ENCODE peak calls at places on chromosomes 4 and X, in seven cellular contexts. J is HCT116, R is transverse colon, Y is breast epithelium, B is A549, X is uterus, V is K562. S is an unnamed sample.

GRCh38 chr4:144820115-144820514 is 174.2 kb downstream of the HHIP start:
- DNase-seq in J (no peak), R (no peak), Y (no peak), B (no peak), X (no peak), V (no peak), S (no peak)

GRCh38 chrX:154373340-154374306 is 811 bp downstream of the FLNA start:
- DNase-seq in J (peak), R (peak), Y (peak), B (peak), X (peak), V (peak), S (no peak)

GRCh38 chr4:98566491-98567008 is 91.9 kb downstream of the TSPAN5 start:
- DNase-seq in J (no peak), R (no peak), Y (no peak), B (no peak), X (no peak), V (no peak), S (no peak)

GRCh38 chr4:84965558-84966381 is 720 bp downstream of the WDFY3 start:
- DNase-seq in J (no peak), R (peak), Y (peak), B (peak), X (peak), V (peak), S (peak)

GRCh38 chrX:30971761-30972603 is 82.9 kb upstream of the TAB3 start:
- DNase-seq in J (no peak), R (peak), Y (no peak), B (peak), X (no peak), V (peak), S (no peak)

GRCh38 chr4:107709916-107710315 is 10.1 kb downstream of the PAPSS1 start:
- DNase-seq in J (no peak), R (no peak), Y (no peak), B (no peak), X (no peak), V (no peak), S (no peak)

GRCh38 chr4:123889376-123889945 is 492.9 kb downstream of the SPRY1 start:
- DNase-seq in J (no peak), R (no peak), Y (no peak), B (no peak), X (no peak), V (no peak), S (no peak)

GRCh38 chr4:36388710-36389109 is 107.3 kb downstream of the DTHD1 start:
- DNase-seq in J (no peak), R (no peak), Y (no peak), B (no peak), X (no peak), V (no peak), S (no peak)

GRCh38 chrX:18129694-18130093 is 91.0 kb downstream of the BEND2 start:
- DNase-seq in J (no peak), R (no peak), Y (no peak), B (no peak), X (no peak), V (no peak), S (no peak)

GRCh38 chr4:143417679-143418403 is 81.2 kb downstream of the GAB1 start:
- DNase-seq in J (no peak), R (no peak), Y (no peak), B (no peak), X (no peak), V (no peak), S (no peak)

GRCh38 chr4:140790765-140791164 is 34.6 kb upstream of the TBC1D9 start:
- DNase-seq in J (no peak), R (peak), Y (no peak), B (no peak), X (no peak), V (no peak), S (no peak)

GRCh38 chr4:176272799-176273198 is 3.8 kb upstream of the ASB5 start:
- DNase-seq in J (no peak), R (no peak), Y (no peak), B (no peak), X (no peak), V (no peak), S (no peak)

GRCh38 chr4:1295405-1296055 is 5.8 kb downstream of the MAEA start:
- DNase-seq in J (no peak), R (no peak), Y (no peak), B (no peak), X (no peak), V (no peak), S (peak)

GRCh38 chr4:153521995-153522799 is 56.0 kb downstream of the TMEM131L start:
- DNase-seq in J (no peak), R (no peak), Y (no peak), B (no peak), X (no peak), V (no peak), S (no peak)

GRCh38 chrX:94524867-94525266 is 850.9 kb downstream of the FAM133A start:
- DNase-seq in J (no peak), R (no peak), Y (no peak), B (no peak), X (no peak), V (peak), S (no peak)

GRCh38 chr4:88788424-88788823 is 90.8 kb upstream of the NAP1L5 start:
- DNase-seq in J (no peak), R (no peak), Y (no peak), B (no peak), X (no peak), V (no peak), S (no peak)

GRCh38 chr4:169270156-169270809 is 473 bp downstream of the SH3RF1 start:
- DNase-seq in J (no peak), R (peak), Y (peak), B (peak), X (peak), V (peak), S (peak)

GRCh38 chr4:39521253-39521908 is 5.9 kb downstream of the UGDH start:
- DNase-seq in J (no peak), R (no peak), Y (no peak), B (no peak), X (no peak), V (no peak), S (no peak)

GRCh38 chrX:53882331-53882730 is 161.9 kb downstream of the PHF8 start:
- DNase-seq in J (no peak), R (no peak), Y (no peak), B (peak), X (no peak), V (no peak), S (no peak)

GRCh38 chrX:150085881-150086280 is 147.6 kb upstream of the EOLA2 start:
- DNase-seq in J (no peak), R (no peak), Y (no peak), B (no peak), X (no peak), V (no peak), S (no peak)

GRCh38 chr4:83071116-83071515 is 36.1 kb downstream of the COPS4 start:
- DNase-seq in J (no peak), R (no peak), Y (no peak), B (no peak), X (no peak), V (no peak), S (no peak)

GRCh38 chrX:20274121-20274520 is 7.4 kb upstream of the RPS6KA3 start:
- DNase-seq in J (no peak), R (no peak), Y (no peak), B (no peak), X (no peak), V (no peak), S (no peak)

GRCh38 chr4:185726931-185727330 is 85.1 kb downstream of the SORBS2 start:
- DNase-seq in J (no peak), R (peak), Y (no peak), B (no peak), X (no peak), V (no peak), S (no peak)

GRCh38 chr4:122758033-122758432 is 25.5 kb downstream of the BBS12 start:
- DNase-seq in J (peak), R (peak), Y (no peak), B (no peak), X (no peak), V (no peak), S (no peak)

GRCh38 chrX:45771560-45772340 is 571.1 kb upstream of the DIPK2B start:
- DNase-seq in J (no peak), R (peak), Y (no peak), B (no peak), X (no peak), V (no peak), S (no peak)

GRCh38 chrX:57964975-57965374 is 54.7 kb upstream of the ZXDA start:
- DNase-seq in J (no peak), R (no peak), Y (no peak), B (no peak), X (no peak), V (no peak), S (no peak)

GRCh38 chr4:144557404-144557803 is 88.6 kb upstream of the HHIP start:
- DNase-seq in J (no peak), R (no peak), Y (no peak), B (no peak), X (no peak), V (no peak), S (no peak)

GRCh38 chr4:74094227-74094626 is 4.8 kb downstream of the CXCL2 start:
- DNase-seq in J (no peak), R (no peak), Y (no peak), B (no peak), X (no peak), V (no peak), S (no peak)

GRCh38 chrX:124232523-124233201 is 99.8 kb upstream of the TEX13D start:
- DNase-seq in J (no peak), R (no peak), Y (no peak), B (no peak), X (no peak), V (no peak), S (no peak)

GRCh38 chrX:110218591-110218990 is 99.3 kb downstream of the AMMECR1 start:
- DNase-seq in J (no peak), R (no peak), Y (no peak), B (no peak), X (no peak), V (no peak), S (no peak)

GRCh38 chr4:51906167-51906647 is 63.3 kb downstream of the DCUN1D4 start:
- DNase-seq in J (no peak), R (no peak), Y (no peak), B (no peak), X (no peak), V (no peak), S (no peak)

GRCh38 chr4:6268650-6269399 is 825 bp upstream of the WFS1 start:
- DNase-seq in J (no peak), R (no peak), Y (no peak), B (no peak), X (no peak), V (no peak), S (no peak)

GRCh38 chr4:185587444-185588161 is 52.3 kb upstream of the PDLIM3 start:
- DNase-seq in J (no peak), R (peak), Y (no peak), B (no peak), X (no peak), V (no peak), S (no peak)

GRCh38 chr4:103098331-103098730 is 1.3 kb downstream of the BDH2 start:
- DNase-seq in J (no peak), R (no peak), Y (no peak), B (no peak), X (no peak), V (no peak), S (no peak)

GRCh38 chr4:27714073-27714472 is 853.4 kb downstream of the STIM2 start:
- DNase-seq in J (no peak), R (no peak), Y (no peak), B (no peak), X (no peak), V (no peak), S (no peak)

GRCh38 chrX:118528089-118528753 is 32.6 kb downstream of the DOCK11 start:
- DNase-seq in J (no peak), R (peak), Y (no peak), B (no peak), X (no peak), V (no peak), S (no peak)

GRCh38 chr4:153651961-153652784 is 31.9 kb upstream of the TLR2 start:
- DNase-seq in J (no peak), R (no peak), Y (no peak), B (no peak), X (no peak), V (no peak), S (no peak)

GRCh38 chr4:72899214-72899613 is 170.3 kb downstream of the COX18 start:
- DNase-seq in J (no peak), R (no peak), Y (no peak), B (no peak), X (no peak), V (no peak), S (no peak)

DNA sequence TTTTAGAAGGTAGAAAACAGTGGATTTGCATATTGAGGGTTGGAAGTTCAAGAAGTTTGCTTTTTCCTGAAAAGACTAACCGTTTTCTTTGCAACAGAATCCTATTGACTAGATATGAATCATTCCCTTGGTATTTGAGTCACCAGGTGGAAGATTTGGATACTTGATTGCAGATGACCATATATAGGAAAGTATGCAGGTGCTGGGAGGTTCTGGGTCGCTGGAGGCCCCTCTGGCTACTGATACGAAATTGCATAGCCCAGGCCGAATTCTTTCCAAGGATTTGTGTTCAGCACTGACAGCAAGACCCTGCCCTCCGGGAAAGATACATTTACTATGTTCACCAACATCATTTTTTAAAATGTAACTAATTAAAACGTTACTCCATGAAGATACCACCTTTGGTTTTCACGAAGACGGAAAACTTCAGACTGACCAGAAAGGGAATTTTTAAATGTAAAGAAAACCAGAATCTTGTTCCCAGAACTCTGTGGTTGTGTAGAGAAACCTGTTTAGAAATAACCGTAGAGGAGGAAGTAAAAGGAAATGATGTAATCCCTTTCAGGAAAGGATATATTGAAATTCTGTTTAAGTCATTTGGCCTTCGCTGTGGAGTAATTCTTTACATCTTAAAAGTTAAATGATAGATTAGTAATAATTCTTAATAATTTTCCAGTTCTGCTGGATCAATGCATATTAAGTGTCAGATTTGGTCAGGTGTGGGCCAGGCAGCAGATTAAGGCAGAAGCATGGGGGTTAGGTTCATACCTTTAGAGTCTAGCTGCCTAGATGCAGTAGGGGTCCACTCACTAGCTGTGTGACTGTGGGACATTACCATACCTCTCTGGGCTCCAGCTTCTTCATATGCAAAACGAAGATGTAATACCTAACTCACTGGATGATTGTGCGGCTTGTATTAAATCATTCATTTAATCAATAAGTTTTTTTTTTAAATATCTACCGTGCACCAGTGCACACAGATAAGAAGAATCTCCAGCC is 1.1 kb downstream of the ANXA3 start:
- DNase-seq in J (peak), R (no peak), Y (peak), B (peak), X (no peak), V (no peak), S (no peak)
- TF ChIP-seq POLR2A in J (no peak), R (no peak), Y (no peak), B (no peak), X (no peak), V (no peak), S (no peak)

DNA sequence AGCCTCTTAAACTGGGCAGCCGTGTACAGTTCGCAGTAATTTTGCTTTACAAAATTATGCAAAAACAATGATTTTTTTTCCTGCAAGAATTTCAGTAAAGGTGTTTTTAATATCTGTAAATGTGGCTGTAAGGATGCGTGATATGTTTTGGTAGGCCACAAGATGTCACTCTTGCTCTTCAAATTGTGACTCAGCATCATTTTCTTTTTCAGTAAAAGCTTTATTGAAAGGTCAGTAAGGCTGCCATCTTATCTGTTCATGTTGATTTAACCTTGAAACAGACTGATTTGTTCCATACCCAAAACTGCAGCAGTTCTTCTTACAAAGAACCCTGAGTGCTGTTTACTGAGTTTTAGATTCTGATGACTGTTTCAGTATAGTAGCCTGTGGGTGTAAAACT is 39.9 kb downstream of the TXLNG start:
- DNase-seq in J (no peak), R (no peak), Y (no peak), B (peak), X (no peak), V (peak), S (no peak)
- H3K27ac ChIP-seq in J (peak), R (no peak), Y (no peak), B (peak), X (no peak), V (no peak), S (no peak)

GRCh38 chrX:40152706-40153334 is 55.1 kb upstream of the BCOR start:
- DNase-seq in J (no peak), R (peak), Y (no peak), B (peak), X (peak), V (peak), S (peak)

GRCh38 chrX:40152173-40152705 is 54.5 kb upstream of the BCOR start:
- DNase-seq in J (no peak), R (peak), Y (no peak), B (no peak), X (peak), V (peak), S (peak)

GRCh38 chrX:40154853-40155616 is 57.3 kb upstream of the BCOR start:
- DNase-seq in J (no peak), R (peak), Y (no peak), B (peak), X (peak), V (peak), S (peak)

GRCh38 chrX:40154229-40154852 is 56.6 kb upstream of the BCOR start:
- DNase-seq in J (no peak), R (no peak), Y (no peak), B (peak), X (peak), V (peak), S (peak)

DNA sequence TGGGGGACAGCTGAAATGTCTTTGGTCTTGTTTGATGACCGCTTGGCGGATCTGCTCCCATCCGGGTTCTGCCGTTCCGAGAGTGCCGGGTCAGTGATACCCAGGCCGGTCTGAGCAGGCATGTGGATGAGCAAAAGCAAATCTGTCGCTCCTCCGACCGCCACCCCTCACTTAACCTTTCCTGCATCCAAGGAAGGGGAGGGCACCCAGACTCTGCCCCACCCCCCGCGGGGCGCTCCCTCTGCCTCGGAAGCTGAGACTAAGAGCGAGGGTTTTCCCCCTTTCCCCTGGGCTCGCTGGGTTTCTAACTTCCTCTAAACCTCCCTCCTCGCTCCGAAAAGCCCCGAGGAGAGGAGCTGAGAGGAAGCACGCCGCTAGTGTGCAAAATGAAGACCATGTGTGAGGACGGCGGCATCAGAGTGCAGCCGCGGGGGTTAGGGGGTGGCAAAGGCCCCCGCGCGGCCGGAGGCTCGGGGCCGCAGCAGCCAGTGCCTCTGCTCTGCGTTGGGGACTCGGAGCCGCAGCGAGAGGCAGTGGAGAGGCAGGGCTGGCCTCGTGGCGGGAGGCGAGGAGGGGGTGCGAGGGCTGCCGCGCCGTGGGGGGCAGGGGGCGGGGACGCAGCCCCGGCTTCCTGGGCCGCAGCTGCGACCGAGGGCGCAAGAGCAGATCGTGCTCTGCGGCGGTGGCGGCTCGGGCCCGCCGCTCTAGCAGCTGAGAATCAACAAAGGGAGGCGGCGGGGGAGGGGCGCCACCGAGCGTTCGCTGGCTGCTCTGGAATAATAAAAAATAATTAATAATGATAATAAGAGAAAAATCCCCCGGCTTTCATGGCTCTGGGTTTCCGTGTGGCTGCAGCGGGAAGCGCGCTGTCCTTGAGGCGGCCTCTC is 55.8 kb upstream of the BCOR start:
- DNase-seq in J (no peak), R (peak), Y (no peak), B (peak), X (peak), V (peak), S (no peak)
- TF ChIP-seq POLR2A in J (no peak), R (no peak), Y (no peak), B (peak), X (no peak), V (peak), S (no peak)

DNA sequence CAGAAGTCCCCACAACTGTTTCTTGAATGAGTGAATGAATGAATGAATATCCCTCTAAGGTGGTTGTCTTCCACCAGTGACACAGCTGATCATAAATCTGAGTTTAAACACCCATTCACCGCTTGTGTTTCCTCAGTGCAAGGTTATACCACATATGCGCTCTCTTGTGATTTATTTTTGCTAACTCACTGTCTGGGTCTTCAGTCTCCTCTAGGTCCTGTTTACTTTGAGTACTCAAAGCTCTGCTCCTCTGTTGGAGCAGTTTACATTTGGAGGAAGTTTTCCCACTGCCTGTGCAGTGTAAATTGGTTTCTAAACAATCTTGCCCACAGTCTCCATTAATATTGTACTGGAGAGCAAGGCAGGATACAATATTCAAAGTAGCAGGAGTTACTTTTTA is 212.7 kb upstream of the JADE1 start:
- DNase-seq in J (no peak), R (no peak), Y (no peak), B (no peak), X (no peak), V (no peak), S (no peak)
- H3K27ac ChIP-seq in J (no peak), R (no peak), Y (no peak), B (peak), X (no peak), V (no peak), S (no peak)

GRCh38 chr4:119025916-119026661 is 109.5 kb upstream of the MYOZ2 start:
- DNase-seq in J (peak), R (peak), Y (peak), B (peak), X (peak), V (no peak), S (no peak)

GRCh38 chr4:119025440-119025839 is 110.2 kb upstream of the MYOZ2 start:
- DNase-seq in J (peak), R (peak), Y (peak), B (no peak), X (peak), V (no peak), S (no peak)

GRCh38 chr4:119027815-119028214 is 107.8 kb upstream of the MYOZ2 start:
- DNase-seq in J (no peak), R (no peak), Y (no peak), B (no peak), X (no peak), V (no peak), S (no peak)

GRCh38 chr4:119028296-119028695 is 107.3 kb upstream of the MYOZ2 start:
- DNase-seq in J (no peak), R (no peak), Y (no peak), B (no peak), X (no peak), V (no peak), S (no peak)

GRCh38 chr4:119026662-119027444 is 108.8 kb upstream of the MYOZ2 start:
- DNase-seq in J (no peak), R (peak), Y (no peak), B (peak), X (peak), V (no peak), S (no peak)
- TF ChIP-seq POLR2A in J (no peak), R (peak), Y (no peak), B (peak), X (peak), V (no peak), S (no peak)